ENCODE peak calls at places on chromosome 4, in ten cellular contexts. One of them, this sample, is unnamed.

GRCh38 chr4:17029964-17030363 is 131.5 kb upstream of the LDB2 start:
- DNase-seq in Peyer's patch: no peak
- DNase-seq in psoas muscle: no peak
- DNase-seq in heart left ventricle: no peak
- DNase-seq in CD4-positive, CD25-positive, alpha-beta regulatory T cell: no peak
- DNase-seq in OCI-LY7: no peak
- DNase-seq in A549: no peak
- DNase-seq in CD8-positive, alpha-beta T cell: no peak
- DNase-seq in heart right ventricle: no peak
- DNase-seq in IMR-90: no peak
- DNase-seq in this sample: no peak

GRCh38 chr4:125115941-125116340 is 198.8 kb upstream of the FAT4 start:
- DNase-seq in Peyer's patch: no peak
- DNase-seq in psoas muscle: no peak
- DNase-seq in heart left ventricle: no peak
- DNase-seq in CD4-positive, CD25-positive, alpha-beta regulatory T cell: no peak
- DNase-seq in OCI-LY7: no peak
- DNase-seq in A549: peak; percentile 2
- DNase-seq in CD8-positive, alpha-beta T cell: no peak
- DNase-seq in heart right ventricle: no peak
- DNase-seq in IMR-90: peak; percentile 94
- DNase-seq in this sample: no peak

GRCh38 chr4:143782521-143782920 is 82.0 kb upstream of the FREM3 start:
- DNase-seq in Peyer's patch: no peak
- DNase-seq in psoas muscle: no peak
- DNase-seq in heart left ventricle: no peak
- DNase-seq in CD4-positive, CD25-positive, alpha-beta regulatory T cell: no peak
- DNase-seq in OCI-LY7: no peak
- DNase-seq in A549: no peak
- DNase-seq in CD8-positive, alpha-beta T cell: no peak
- DNase-seq in heart right ventricle: no peak
- DNase-seq in IMR-90: no peak
- DNase-seq in this sample: no peak

GRCh38 chr4:71214578-71214977 is 124.2 kb upstream of the SLC4A4 start:
- DNase-seq in Peyer's patch: no peak
- DNase-seq in psoas muscle: no peak
- DNase-seq in heart left ventricle: no peak
- DNase-seq in CD4-positive, CD25-positive, alpha-beta regulatory T cell: no peak
- DNase-seq in OCI-LY7: no peak
- DNase-seq in A549: no peak
- DNase-seq in CD8-positive, alpha-beta T cell: no peak
- DNase-seq in heart right ventricle: no peak
- DNase-seq in IMR-90: no peak
- DNase-seq in this sample: no peak

GRCh38 chr4:140131663-140132229 is 22.2 kb downstream of the MAML3 start:
- DNase-seq in Peyer's patch: no peak
- DNase-seq in psoas muscle: no peak
- DNase-seq in heart left ventricle: no peak
- DNase-seq in CD4-positive, CD25-positive, alpha-beta regulatory T cell: no peak
- DNase-seq in OCI-LY7: no peak
- DNase-seq in A549: no peak
- DNase-seq in CD8-positive, alpha-beta T cell: no peak
- DNase-seq in heart right ventricle: no peak
- DNase-seq in IMR-90: no peak
- DNase-seq in this sample: no peak

GRCh38 chr4:39732728-39733127 is 34.8 kb downstream of the UBE2K start:
- DNase-seq in Peyer's patch: no peak
- DNase-seq in psoas muscle: no peak
- DNase-seq in heart left ventricle: no peak
- DNase-seq in CD4-positive, CD25-positive, alpha-beta regulatory T cell: no peak
- DNase-seq in OCI-LY7: no peak
- DNase-seq in A549: no peak
- DNase-seq in CD8-positive, alpha-beta T cell: no peak
- DNase-seq in heart right ventricle: no peak
- DNase-seq in IMR-90: peak; percentile 90
- DNase-seq in this sample: no peak

GRCh38 chr4:94833394-94833793 is 75.6 kb downstream of the BMPR1B start:
- DNase-seq in Peyer's patch: no peak
- DNase-seq in psoas muscle: no peak
- DNase-seq in heart left ventricle: no peak
- DNase-seq in CD4-positive, CD25-positive, alpha-beta regulatory T cell: no peak
- DNase-seq in OCI-LY7: no peak
- DNase-seq in A549: no peak
- DNase-seq in CD8-positive, alpha-beta T cell: no peak
- DNase-seq in heart right ventricle: no peak
- DNase-seq in IMR-90: peak; percentile 11
- DNase-seq in this sample: no peak

GRCh38 chr4:180156684-180157083 is 2086.5 kb upstream of the TENM3 start:
- DNase-seq in Peyer's patch: no peak
- DNase-seq in psoas muscle: no peak
- DNase-seq in heart left ventricle: no peak
- DNase-seq in CD4-positive, CD25-positive, alpha-beta regulatory T cell: no peak
- DNase-seq in OCI-LY7: peak; percentile 71
- DNase-seq in A549: no peak
- DNase-seq in CD8-positive, alpha-beta T cell: no peak
- DNase-seq in heart right ventricle: no peak
- DNase-seq in IMR-90: no peak
- DNase-seq in this sample: no peak

GRCh38 chr4:8202526-8203375 is 3.7 kb downstream of the SH3TC1 start:
- DNase-seq in Peyer's patch: no peak
- DNase-seq in psoas muscle: no peak
- DNase-seq in heart left ventricle: no peak
- DNase-seq in CD4-positive, CD25-positive, alpha-beta regulatory T cell: no peak
- DNase-seq in OCI-LY7: peak; percentile 24
- DNase-seq in A549: no peak
- DNase-seq in CD8-positive, alpha-beta T cell: no peak
- DNase-seq in heart right ventricle: no peak
- DNase-seq in IMR-90: no peak
- DNase-seq in this sample: no peak

GRCh38 chr4:90641856-90642599 is 514.8 kb downstream of the CCSER1 start:
- DNase-seq in Peyer's patch: no peak
- DNase-seq in psoas muscle: no peak
- DNase-seq in heart left ventricle: no peak
- DNase-seq in CD4-positive, CD25-positive, alpha-beta regulatory T cell: no peak
- DNase-seq in OCI-LY7: no peak
- DNase-seq in A549: no peak
- DNase-seq in CD8-positive, alpha-beta T cell: no peak
- DNase-seq in heart right ventricle: no peak
- DNase-seq in IMR-90: no peak
- DNase-seq in this sample: no peak

GRCh38 chr4:119861731-119862130 is 204.9 kb downstream of the MAD2L1 start:
- DNase-seq in Peyer's patch: no peak
- DNase-seq in psoas muscle: no peak
- DNase-seq in heart left ventricle: no peak
- DNase-seq in CD4-positive, CD25-positive, alpha-beta regulatory T cell: no peak
- DNase-seq in OCI-LY7: no peak
- DNase-seq in A549: no peak
- DNase-seq in CD8-positive, alpha-beta T cell: no peak
- DNase-seq in heart right ventricle: no peak
- DNase-seq in IMR-90: no peak
- DNase-seq in this sample: no peak

GRCh38 chr4:1285790-1286553 is 3.7 kb upstream of the MAEA start:
- DNase-seq in Peyer's patch: no peak
- DNase-seq in psoas muscle: no peak
- DNase-seq in heart left ventricle: no peak
- DNase-seq in CD4-positive, CD25-positive, alpha-beta regulatory T cell: peak; percentile 41
- DNase-seq in OCI-LY7: peak; percentile 69
- DNase-seq in A549: no peak
- DNase-seq in CD8-positive, alpha-beta T cell: no peak
- DNase-seq in heart right ventricle: no peak
- DNase-seq in IMR-90: peak; percentile 9
- DNase-seq in this sample: no peak

GRCh38 chr4:55080174-55080865 is 45.1 kb downstream of the KDR start:
- DNase-seq in Peyer's patch: no peak
- DNase-seq in psoas muscle: no peak
- DNase-seq in heart left ventricle: no peak
- DNase-seq in CD4-positive, CD25-positive, alpha-beta regulatory T cell: no peak
- DNase-seq in OCI-LY7: no peak
- DNase-seq in A549: no peak
- DNase-seq in CD8-positive, alpha-beta T cell: no peak
- DNase-seq in heart right ventricle: no peak
- DNase-seq in IMR-90: no peak
- DNase-seq in this sample: no peak
- H3K27ac ChIP-seq in Peyer's patch: no peak overlapping the region
- H3K27ac ChIP-seq in psoas muscle: peak overlapping the region; percentile 76
- H3K27ac ChIP-seq in heart left ventricle: peak overlapping the region; percentile 86
- H3K27ac ChIP-seq in CD4-positive, CD25-positive, alpha-beta regulatory T cell: no peak overlapping the region
- H3K27ac ChIP-seq in OCI-LY7: no peak overlapping the region
- H3K27ac ChIP-seq in A549: no peak overlapping the region
- H3K27ac ChIP-seq in CD8-positive, alpha-beta T cell: no peak overlapping the region
- H3K27ac ChIP-seq in heart right ventricle: peak overlapping the region; percentile 69
- H3K27ac ChIP-seq in IMR-90: no peak overlapping the region
- H3K27ac ChIP-seq in this sample: peak overlapping the region; percentile 42

GRCh38 chr4:99161700-99162099 is 17.6 kb upstream of the ADH4 start:
- DNase-seq in Peyer's patch: no peak
- DNase-seq in psoas muscle: no peak
- DNase-seq in heart left ventricle: no peak
- DNase-seq in CD4-positive, CD25-positive, alpha-beta regulatory T cell: no peak
- DNase-seq in OCI-LY7: no peak
- DNase-seq in A549: no peak
- DNase-seq in CD8-positive, alpha-beta T cell: no peak
- DNase-seq in heart right ventricle: no peak
- DNase-seq in IMR-90: no peak
- DNase-seq in this sample: no peak

GRCh38 chr4:99156992-99157391 is 12.9 kb upstream of the ADH4 start:
- DNase-seq in Peyer's patch: no peak
- DNase-seq in psoas muscle: no peak
- DNase-seq in heart left ventricle: no peak
- DNase-seq in CD4-positive, CD25-positive, alpha-beta regulatory T cell: no peak
- DNase-seq in OCI-LY7: no peak
- DNase-seq in A549: no peak
- DNase-seq in CD8-positive, alpha-beta T cell: no peak
- DNase-seq in heart right ventricle: no peak
- DNase-seq in IMR-90: no peak
- DNase-seq in this sample: no peak

GRCh38 chr4:99154658-99155342 is 10.7 kb upstream of the ADH4 start:
- DNase-seq in Peyer's patch: no peak
- DNase-seq in psoas muscle: no peak
- DNase-seq in heart left ventricle: no peak
- DNase-seq in CD4-positive, CD25-positive, alpha-beta regulatory T cell: no peak
- DNase-seq in OCI-LY7: no peak
- DNase-seq in A549: no peak
- DNase-seq in CD8-positive, alpha-beta T cell: no peak
- DNase-seq in heart right ventricle: no peak
- DNase-seq in IMR-90: no peak
- DNase-seq in this sample: no peak

GRCh38 chr4:99159699-99160098 is 15.6 kb upstream of the ADH4 start:
- DNase-seq in Peyer's patch: no peak
- DNase-seq in psoas muscle: no peak
- DNase-seq in heart left ventricle: no peak
- DNase-seq in CD4-positive, CD25-positive, alpha-beta regulatory T cell: no peak
- DNase-seq in OCI-LY7: no peak
- DNase-seq in A549: no peak
- DNase-seq in CD8-positive, alpha-beta T cell: no peak
- DNase-seq in heart right ventricle: no peak
- DNase-seq in IMR-90: no peak
- DNase-seq in this sample: no peak

DNA sequence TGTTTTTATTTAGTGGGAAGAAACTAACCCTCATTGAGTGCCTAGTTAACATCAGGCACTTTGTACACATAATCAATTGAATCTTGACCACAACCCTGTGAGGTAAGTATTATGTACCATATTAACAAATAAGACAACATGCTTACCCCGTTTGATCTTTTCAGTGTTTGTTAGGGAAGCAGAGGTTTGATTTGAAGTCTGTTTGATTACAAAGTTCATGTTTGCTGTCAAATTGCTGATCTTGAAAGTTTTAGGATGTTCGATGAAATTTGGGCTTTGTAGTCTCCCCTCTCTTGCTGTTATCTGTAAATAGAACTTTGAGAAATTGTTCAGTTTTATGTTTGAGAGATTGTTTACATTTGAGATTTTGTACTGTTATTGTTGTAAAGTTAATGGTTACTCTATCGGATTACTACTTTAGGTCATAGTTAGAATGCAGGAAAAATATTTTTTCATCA is 13.4 kb upstream of the ADH4 start:
- DNase-seq in Peyer's patch: no peak
- DNase-seq in psoas muscle: no peak
- DNase-seq in heart left ventricle: no peak
- DNase-seq in CD4-positive, CD25-positive, alpha-beta regulatory T cell: no peak
- DNase-seq in OCI-LY7: no peak
- DNase-seq in A549: no peak
- DNase-seq in CD8-positive, alpha-beta T cell: no peak
- DNase-seq in heart right ventricle: no peak
- DNase-seq in IMR-90: no peak
- DNase-seq in this sample: no peak
- H3K27ac ChIP-seq in Peyer's patch: no peak overlapping the region
- H3K27ac ChIP-seq in psoas muscle: no peak overlapping the region
- H3K27ac ChIP-seq in heart left ventricle: no peak overlapping the region
- H3K27ac ChIP-seq in CD4-positive, CD25-positive, alpha-beta regulatory T cell: no peak overlapping the region
- H3K27ac ChIP-seq in OCI-LY7: no peak overlapping the region
- H3K27ac ChIP-seq in A549: no peak overlapping the region
- H3K27ac ChIP-seq in CD8-positive, alpha-beta T cell: no peak overlapping the region
- H3K27ac ChIP-seq in heart right ventricle: no peak overlapping the region
- H3K27ac ChIP-seq in IMR-90: no peak overlapping the region
- H3K27ac ChIP-seq in this sample: no peak overlapping the region

GRCh38 chr4:153393397-153393796 is 48.9 kb downstream of the MND1 start:
- DNase-seq in Peyer's patch: no peak
- DNase-seq in psoas muscle: peak; percentile 35
- DNase-seq in heart left ventricle: no peak
- DNase-seq in CD4-positive, CD25-positive, alpha-beta regulatory T cell: no peak
- DNase-seq in OCI-LY7: no peak
- DNase-seq in A549: no peak
- DNase-seq in CD8-positive, alpha-beta T cell: no peak
- DNase-seq in heart right ventricle: no peak
- DNase-seq in IMR-90: peak; percentile 85
- DNase-seq in this sample: peak; percentile 50
- H3K27ac ChIP-seq in Peyer's patch: no peak overlapping the region
- H3K27ac ChIP-seq in psoas muscle: no peak overlapping the region
- H3K27ac ChIP-seq in heart left ventricle: no peak overlapping the region
- H3K27ac ChIP-seq in CD4-positive, CD25-positive, alpha-beta regulatory T cell: no peak overlapping the region
- H3K27ac ChIP-seq in OCI-LY7: no peak overlapping the region
- H3K27ac ChIP-seq in A549: peak overlapping the region; percentile 62
- H3K27ac ChIP-seq in CD8-positive, alpha-beta T cell: no peak overlapping the region
- H3K27ac ChIP-seq in heart right ventricle: no peak overlapping the region
- H3K27ac ChIP-seq in IMR-90: peak overlapping the region; percentile 55
- H3K27ac ChIP-seq in this sample: no peak overlapping the region

DNA sequence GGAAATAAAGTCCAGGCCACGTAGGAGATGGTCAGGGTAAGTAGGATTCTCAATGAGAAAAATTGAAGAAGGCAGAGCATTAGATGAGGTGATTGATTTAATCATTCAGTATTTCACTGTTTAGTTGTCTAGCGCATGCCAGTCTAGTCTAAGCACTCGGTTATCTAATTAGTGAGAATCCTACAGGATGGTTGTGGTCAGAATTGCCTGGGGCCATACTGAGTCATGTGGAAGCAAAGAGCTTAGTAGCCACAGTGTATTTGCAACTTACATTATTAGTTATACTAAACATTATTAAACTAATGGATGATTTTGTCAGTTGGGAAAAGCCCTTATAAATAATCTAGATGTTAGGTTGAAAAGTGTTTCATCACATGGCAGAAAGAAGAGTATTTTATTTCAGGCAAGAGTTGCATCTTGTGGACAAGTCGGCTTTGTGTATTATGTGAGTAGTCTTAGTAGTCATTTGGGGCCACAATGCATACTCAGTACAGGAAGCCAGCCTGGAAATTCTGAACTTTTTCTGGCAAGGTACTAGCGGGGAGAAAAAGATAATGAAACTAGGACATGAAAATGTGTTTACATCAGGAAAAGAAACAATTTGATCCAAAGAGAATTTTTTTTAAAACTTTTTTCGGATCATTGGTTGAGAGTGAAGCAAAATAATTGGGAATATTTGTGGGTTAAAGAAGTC is 31.9 kb downstream of the CPEB2 start:
- DNase-seq in Peyer's patch: no peak
- DNase-seq in psoas muscle: no peak
- DNase-seq in heart left ventricle: no peak
- DNase-seq in CD4-positive, CD25-positive, alpha-beta regulatory T cell: no peak
- DNase-seq in OCI-LY7: no peak
- DNase-seq in A549: no peak
- DNase-seq in CD8-positive, alpha-beta T cell: no peak
- DNase-seq in heart right ventricle: peak; percentile 13
- DNase-seq in IMR-90: peak; percentile 68
- DNase-seq in this sample: no peak
- H3K27ac ChIP-seq in Peyer's patch: no peak overlapping the region
- H3K27ac ChIP-seq in psoas muscle: no peak overlapping the region
- H3K27ac ChIP-seq in heart left ventricle: peak overlapping the region; percentile 34
- H3K27ac ChIP-seq in CD4-positive, CD25-positive, alpha-beta regulatory T cell: no peak overlapping the region
- H3K27ac ChIP-seq in OCI-LY7: no peak overlapping the region
- H3K27ac ChIP-seq in A549: no peak overlapping the region
- H3K27ac ChIP-seq in CD8-positive, alpha-beta T cell: no peak overlapping the region
- H3K27ac ChIP-seq in heart right ventricle: peak overlapping the region; percentile 6
- H3K27ac ChIP-seq in IMR-90: no peak overlapping the region
- H3K27ac ChIP-seq in this sample: no peak overlapping the region